ENCODE peak calls at places on chromosomes 3 and 15, in eight cellular contexts. Z, S, W, Y, K, T, M and X are unnamed samples.

GRCh38 chr3:126113238-126113555 is 29.3 kb upstream of the SLC41A3 start:
- DNase-seq in Z (no peak), S (peak), Y (no peak), T (no peak), M (peak), W (peak), K (no peak), X (peak)

GRCh38 chr15:40045572-40046217 is 6.7 kb upstream of the SRP14 start:
- DNase-seq in S (no peak), K (no peak), T (no peak), Y (peak), M (peak), W (no peak), Z (no peak), X (no peak)

GRCh38 chr3:29525254-29525881 is 244.5 kb downstream of the RBMS3 start:
- DNase-seq in Y (peak), T (peak), S (peak), W (peak), M (peak), K (no peak), Z (peak), X (peak)

GRCh38 chr3:111781561-111782446 is 77.3 kb upstream of the PHLDB2 start:
- DNase-seq in T (no peak), Z (no peak), W (no peak), S (no peak), K (no peak), Y (no peak), M (no peak), X (no peak)

GRCh38 chr3:16723994-16724393 is 118.8 kb upstream of the DAZL start:
- DNase-seq in K (no peak), Z (no peak), S (no peak), Y (no peak), W (no peak), M (no peak), T (no peak), X (no peak)

GRCh38 chr3:149224736-149225594 is 3.3 kb upstream of the CP start:
- DNase-seq in W (no peak), Z (no peak), Y (no peak), S (peak), T (peak), K (no peak), M (no peak), X (peak)

GRCh38 chr3:146865175-146865755 is 260.1 kb upstream of the PLSCR5 start:
- DNase-seq in S (no peak), Z (peak), T (peak), Y (no peak), W (no peak), K (no peak), M (no peak), X (no peak)

GRCh38 chr15:95832655-95833054 is 497.8 kb upstream of the NR2F2 start:
- DNase-seq in K (no peak), T (no peak), Y (no peak), Z (no peak), M (no peak), W (no peak), S (no peak), X (no peak)

GRCh38 chr3:190019840-190020239 is 100.9 kb downstream of the P3H2 start:
- DNase-seq in T (no peak), M (no peak), K (no peak), W (no peak), S (no peak), Z (no peak), Y (no peak), X (no peak)

GRCh38 chr3:66803706-66804496 is 194.2 kb upstream of the KBTBD8 start:
- DNase-seq in K (no peak), S (no peak), M (no peak), Y (no peak), W (no peak), Z (no peak), T (no peak), X (no peak)

GRCh38 chr3:112980080-112980479 is 5.2 kb upstream of the CD200R1 start:
- DNase-seq in S (no peak), M (no peak), K (no peak), Z (no peak), W (no peak), T (no peak), Y (no peak), X (no peak)

GRCh38 chr15:80893777-80894176 is 95.8 kb downstream of the MESD start:
- DNase-seq in M (no peak), W (peak), T (no peak), K (no peak), Y (no peak), S (no peak), Z (no peak), X (no peak)

GRCh38 chr15:75653347-75653913 is 5.7 kb downstream of the SNX33 start:
- DNase-seq in Z (no peak), T (no peak), W (no peak), M (peak), S (no peak), K (no peak), Y (no peak), X (no peak)
- H3K27ac ChIP-seq in Z (no peak), T (no peak), W (peak), M (peak), S (no peak), K (no peak), Y (no peak), X (no peak)

GRCh38 chr3:34483290-34483887 is 685.0 kb downstream of the PDCD6IP start:
- DNase-seq in M (no peak), Z (no peak), K (no peak), T (no peak), S (no peak), Y (no peak), W (no peak), X (no peak)
- H3K4me3 ChIP-seq in M (peak), Z (no peak), K (no peak), T (no peak), S (peak), Y (no peak), W (no peak), X (no peak)

GRCh38 chr15:100234158-100235029 is 107.4 kb downstream of the ADAMTS17 start:
- DNase-seq in Y (no peak), S (no peak), T (peak), W (no peak), Z (no peak), K (no peak), M (peak), X (no peak)

GRCh38 chr15:100227781-100228180 is 114.0 kb downstream of the ADAMTS17 start:
- DNase-seq in T (no peak), W (no peak), S (no peak), Z (no peak), K (no peak), Y (no peak), M (no peak), X (peak)

GRCh38 chr15:100235030-100235617 is 106.7 kb downstream of the ADAMTS17 start:
- DNase-seq in W (no peak), Y (no peak), T (no peak), M (peak), Z (no peak), K (no peak), S (no peak), X (no peak)

GRCh38 chr15:100229181-100230163 is 112.3 kb downstream of the ADAMTS17 start:
- DNase-seq in T (no peak), W (no peak), Y (no peak), K (no peak), M (no peak), S (no peak), Z (no peak), X (no peak)

GRCh38 chr15:100230784-100231183 is 111.0 kb downstream of the ADAMTS17 start:
- DNase-seq in Z (no peak), S (no peak), W (no peak), Y (no peak), M (no peak), K (no peak), T (no peak), X (no peak)
- TF ChIP-seq CTCF in Z (no peak), S (no peak), W (no peak), Y (no peak), M (no peak), K (no peak), T (no peak), X (no peak)

GRCh38 chr15:55254916-55255679 is 34.5 kb downstream of the RAB27A start:
- DNase-seq in T (no peak), Z (no peak), W (no peak), S (no peak), Y (no peak), M (no peak), K (no peak), X (no peak)
- H3K27ac ChIP-seq in T (no peak), Z (no peak), W (no peak), S (no peak), Y (no peak), M (no peak), K (no peak), X (no peak)

GRCh38 chr3:127836004-127836882 is 13.9 kb upstream of the MGLL start:
- DNase-seq in T (no peak), Z (no peak), M (no peak), Y (no peak), K (no peak), W (no peak), S (no peak), X (no peak)
- H3K4me3 ChIP-seq in T (no peak), Z (no peak), M (no peak), Y (no peak), K (no peak), W (no peak), S (no peak), X (no peak)